ENCODE peak calls at places on chromosomes 5 and 9, in ten cellular contexts. One of them, this sample, is unnamed.

GRCh38 chr5:78527054-78527884 is 121.3 kb downstream of the LHFPL2 start:
- DNase-seq in hepatic stellate cell: peak
- DNase-seq in M059J: peak
- DNase-seq in Daoy: peak
- DNase-seq in HT1080: peak
- DNase-seq in T-helper 1 cell: no peak
- DNase-seq in dorsolateral prefrontal cortex: no peak
- DNase-seq in globus pallidus: no peak
- DNase-seq in left ventricle myocardium inferior: peak
- DNase-seq in left ventricle myocardium superior: peak
- DNase-seq in this sample: peak

GRCh38 chr9:99259231-99259918 is 37.3 kb downstream of the SEC61B start:
- DNase-seq in hepatic stellate cell: peak
- DNase-seq in HT1080: no peak
- DNase-seq in M059J: peak
- DNase-seq in Daoy: no peak
- DNase-seq in globus pallidus: peak
- DNase-seq in left ventricle myocardium superior: peak
- DNase-seq in T-helper 1 cell: peak
- DNase-seq in left ventricle myocardium inferior: peak
- DNase-seq in dorsolateral prefrontal cortex: peak
- DNase-seq in this sample: no peak

GRCh38 chr9:14433841-14434511 is 120.0 kb upstream of the NFIB start:
- DNase-seq in left ventricle myocardium superior: no peak
- DNase-seq in dorsolateral prefrontal cortex: peak
- DNase-seq in HT1080: peak
- DNase-seq in T-helper 1 cell: no peak
- DNase-seq in M059J: peak
- DNase-seq in hepatic stellate cell: peak
- DNase-seq in Daoy: peak
- DNase-seq in globus pallidus: peak
- DNase-seq in left ventricle myocardium inferior: no peak
- DNase-seq in this sample: no peak

GRCh38 chr9:14212697-14213420 is 101.1 kb downstream of the NFIB start:
- DNase-seq in dorsolateral prefrontal cortex: no peak
- DNase-seq in left ventricle myocardium superior: no peak
- DNase-seq in hepatic stellate cell: no peak
- DNase-seq in Daoy: no peak
- DNase-seq in HT1080: no peak
- DNase-seq in T-helper 1 cell: no peak
- DNase-seq in M059J: no peak
- DNase-seq in left ventricle myocardium inferior: no peak
- DNase-seq in globus pallidus: no peak
- DNase-seq in this sample: no peak

GRCh38 chr5:34606101-34606500 is 50.0 kb upstream of the RAI14 start:
- DNase-seq in hepatic stellate cell: no peak
- DNase-seq in Daoy: no peak
- DNase-seq in M059J: no peak
- DNase-seq in left ventricle myocardium superior: no peak
- DNase-seq in T-helper 1 cell: no peak
- DNase-seq in left ventricle myocardium inferior: no peak
- DNase-seq in dorsolateral prefrontal cortex: no peak
- DNase-seq in globus pallidus: no peak
- DNase-seq in HT1080: no peak
- DNase-seq in this sample: no peak

GRCh38 chr5:148858106-148858505 is 31.7 kb downstream of the ADRB2 start:
- DNase-seq in T-helper 1 cell: no peak
- DNase-seq in left ventricle myocardium inferior: no peak
- DNase-seq in HT1080: no peak
- DNase-seq in left ventricle myocardium superior: no peak
- DNase-seq in M059J: no peak
- DNase-seq in Daoy: no peak
- DNase-seq in dorsolateral prefrontal cortex: no peak
- DNase-seq in globus pallidus: no peak
- DNase-seq in hepatic stellate cell: peak
- DNase-seq in this sample: no peak

GRCh38 chr9:12426198-12426864 is 266.9 kb upstream of the TYRP1 start:
- DNase-seq in left ventricle myocardium inferior: no peak
- DNase-seq in left ventricle myocardium superior: no peak
- DNase-seq in M059J: peak
- DNase-seq in Daoy: peak
- DNase-seq in hepatic stellate cell: no peak
- DNase-seq in dorsolateral prefrontal cortex: no peak
- DNase-seq in T-helper 1 cell: no peak
- DNase-seq in HT1080: peak
- DNase-seq in globus pallidus: no peak
- DNase-seq in this sample: no peak

GRCh38 chr9:135343733-135344522 is 135.7 kb upstream of the PPP1R26 start:
- DNase-seq in M059J: peak
- DNase-seq in globus pallidus: peak
- DNase-seq in T-helper 1 cell: peak
- DNase-seq in left ventricle myocardium inferior: peak
- DNase-seq in left ventricle myocardium superior: peak
- DNase-seq in dorsolateral prefrontal cortex: peak
- DNase-seq in hepatic stellate cell: peak
- DNase-seq in Daoy: peak
- DNase-seq in HT1080: no peak
- DNase-seq in this sample: no peak

GRCh38 chr9:136282272-136282861 is 21.5 kb downstream of the CCDC187 start:
- DNase-seq in M059J: no peak
- DNase-seq in Daoy: no peak
- DNase-seq in HT1080: no peak
- DNase-seq in globus pallidus: no peak
- DNase-seq in left ventricle myocardium inferior: no peak
- DNase-seq in hepatic stellate cell: no peak
- DNase-seq in left ventricle myocardium superior: no peak
- DNase-seq in dorsolateral prefrontal cortex: no peak
- DNase-seq in T-helper 1 cell: no peak
- DNase-seq in this sample: no peak

GRCh38 chr5:176697929-176698520 is 50.7 kb downstream of the TSPAN17 start:
- DNase-seq in Daoy: no peak
- DNase-seq in T-helper 1 cell: no peak
- DNase-seq in globus pallidus: no peak
- DNase-seq in left ventricle myocardium superior: no peak
- DNase-seq in hepatic stellate cell: no peak
- DNase-seq in HT1080: no peak
- DNase-seq in M059J: no peak
- DNase-seq in left ventricle myocardium inferior: no peak
- DNase-seq in dorsolateral prefrontal cortex: no peak
- DNase-seq in this sample: no peak

GRCh38 chr9:70165006-70165602 is 93.7 kb upstream of the SMC5 start:
- DNase-seq in Daoy: no peak
- DNase-seq in M059J: peak
- DNase-seq in left ventricle myocardium inferior: no peak
- DNase-seq in globus pallidus: no peak
- DNase-seq in hepatic stellate cell: no peak
- DNase-seq in dorsolateral prefrontal cortex: no peak
- DNase-seq in left ventricle myocardium superior: no peak
- DNase-seq in T-helper 1 cell: no peak
- DNase-seq in HT1080: no peak
- DNase-seq in this sample: no peak

GRCh38 chr5:147554285-147554817 is 44.5 kb upstream of the DPYSL3 start:
- DNase-seq in left ventricle myocardium inferior: no peak
- DNase-seq in T-helper 1 cell: no peak
- DNase-seq in globus pallidus: peak
- DNase-seq in Daoy: peak
- DNase-seq in HT1080: no peak
- DNase-seq in dorsolateral prefrontal cortex: no peak
- DNase-seq in M059J: peak
- DNase-seq in hepatic stellate cell: peak
- DNase-seq in left ventricle myocardium superior: no peak
- DNase-seq in this sample: no peak

GRCh38 chr9:134391319-134392231 is 65.3 kb downstream of the RXRA start:
- DNase-seq in left ventricle myocardium superior: no peak
- DNase-seq in Daoy: no peak
- DNase-seq in left ventricle myocardium inferior: no peak
- DNase-seq in HT1080: no peak
- DNase-seq in M059J: no peak
- DNase-seq in hepatic stellate cell: no peak
- DNase-seq in dorsolateral prefrontal cortex: no peak
- DNase-seq in globus pallidus: no peak
- DNase-seq in T-helper 1 cell: peak
- DNase-seq in this sample: no peak

GRCh38 chr5:53552561-53552960 is 7.9 kb upstream of the NDUFS4 start:
- DNase-seq in Daoy: no peak
- DNase-seq in hepatic stellate cell: no peak
- DNase-seq in M059J: no peak
- DNase-seq in dorsolateral prefrontal cortex: no peak
- DNase-seq in HT1080: no peak
- DNase-seq in T-helper 1 cell: no peak
- DNase-seq in globus pallidus: no peak
- DNase-seq in left ventricle myocardium inferior: no peak
- DNase-seq in left ventricle myocardium superior: no peak
- DNase-seq in this sample: no peak

GRCh38 chr9:126701820-126702500 is 88.2 kb downstream of the LMX1B start:
- DNase-seq in left ventricle myocardium inferior: no peak
- DNase-seq in globus pallidus: no peak
- DNase-seq in HT1080: no peak
- DNase-seq in left ventricle myocardium superior: no peak
- DNase-seq in Daoy: peak
- DNase-seq in dorsolateral prefrontal cortex: no peak
- DNase-seq in M059J: no peak
- DNase-seq in T-helper 1 cell: no peak
- DNase-seq in hepatic stellate cell: no peak
- DNase-seq in this sample: no peak

GRCh38 chr9:33818832-33819500 is 2.0 kb downstream of the UBE2R2 start:
- DNase-seq in left ventricle myocardium superior: no peak
- DNase-seq in Daoy: no peak
- DNase-seq in M059J: peak
- DNase-seq in T-helper 1 cell: no peak
- DNase-seq in HT1080: no peak
- DNase-seq in dorsolateral prefrontal cortex: no peak
- DNase-seq in left ventricle myocardium inferior: no peak
- DNase-seq in globus pallidus: no peak
- DNase-seq in hepatic stellate cell: peak
- DNase-seq in this sample: no peak

GRCh38 chr9:115694014-115694413 is 459.6 kb upstream of the PAPPA start:
- DNase-seq in left ventricle myocardium inferior: no peak
- DNase-seq in Daoy: peak
- DNase-seq in T-helper 1 cell: no peak
- DNase-seq in M059J: peak
- DNase-seq in left ventricle myocardium superior: no peak
- DNase-seq in HT1080: peak
- DNase-seq in dorsolateral prefrontal cortex: no peak
- DNase-seq in globus pallidus: no peak
- DNase-seq in hepatic stellate cell: peak
- DNase-seq in this sample: no peak

GRCh38 chr5:132257131-132258101 is at the start of gene PDLIM4:
- DNase-seq in globus pallidus: no peak
- DNase-seq in left ventricle myocardium superior: peak
- DNase-seq in Daoy: peak
- DNase-seq in left ventricle myocardium inferior: no peak
- DNase-seq in hepatic stellate cell: no peak
- DNase-seq in T-helper 1 cell: no peak
- DNase-seq in dorsolateral prefrontal cortex: no peak
- DNase-seq in M059J: no peak
- DNase-seq in HT1080: no peak
- DNase-seq in this sample: no peak

GRCh38 chr5:26727916-26728315 is 310.5 kb downstream of the CDH9 start:
- DNase-seq in left ventricle myocardium superior: no peak
- DNase-seq in HT1080: no peak
- DNase-seq in globus pallidus: no peak
- DNase-seq in dorsolateral prefrontal cortex: no peak
- DNase-seq in hepatic stellate cell: no peak
- DNase-seq in left ventricle myocardium inferior: no peak
- DNase-seq in Daoy: no peak
- DNase-seq in T-helper 1 cell: no peak
- DNase-seq in M059J: no peak
- DNase-seq in this sample: no peak

GRCh38 chr9:126532951-126533910 is 80.5 kb upstream of the LMX1B start:
- DNase-seq in left ventricle myocardium inferior: no peak
- DNase-seq in Daoy: no peak
- DNase-seq in left ventricle myocardium superior: no peak
- DNase-seq in globus pallidus: no peak
- DNase-seq in M059J: no peak
- DNase-seq in dorsolateral prefrontal cortex: no peak
- DNase-seq in HT1080: no peak
- DNase-seq in hepatic stellate cell: no peak
- DNase-seq in T-helper 1 cell: no peak
- DNase-seq in this sample: no peak

This sample was measured in smooth muscle cell of the brain vasculature.